ENCODE peak calls at places on chromosomes 2 and 18, in five cellular contexts. Q is SK-N-SH, K is HepG2, A is GM12878, L is K562. X is an unnamed sample.

GRCh38 chr2:62874881-62875383 is 169.4 kb downstream of the EHBP1 start:
- DNase-seq in K (no peak), Q (no peak), A (no peak), L (no peak), X (no peak)

GRCh38 chr2:120473522-120474271 is 127.8 kb downstream of the INHBB start:
- DNase-seq in Q (no peak), A (no peak), K (peak; percentile 61), L (no peak), X (no peak)

GRCh38 chr2:187078297-187078696 is 229.3 kb upstream of the ZSWIM2 start:
- DNase-seq in L (no peak), K (peak; percentile 23), Q (no peak), A (no peak), X (no peak)

GRCh38 chr18:24068945-24069693 is 54.6 kb downstream of the TTC39C start:
- DNase-seq in K (no peak), L (no peak), A (no peak), Q (no peak), X (no peak)

GRCh38 chr2:120741514-120742448 is 6.1 kb downstream of the GLI2 start:
- DNase-seq in Q (peak; percentile 68), K (no peak), A (no peak), L (no peak), X (no peak)

GRCh38 chr2:160392201-160392600 is 101.4 kb downstream of the RBMS1 start:
- DNase-seq in A (no peak), L (no peak), K (no peak), Q (no peak), X (no peak)

GRCh38 chr2:207484444-207485391 is 45.0 kb upstream of the CREB1 start:
- DNase-seq in L (no peak), K (no peak), Q (no peak), A (no peak), X (no peak)

GRCh38 chr2:239715202-239715601 is 309.9 kb downstream of the NDUFA10 start:
- DNase-seq in A (no peak), Q (no peak), L (no peak), K (no peak), X (no peak)

GRCh38 chr2:71592181-71592711 is 138.9 kb downstream of the DYSF start:
- DNase-seq in A (no peak), L (no peak), Q (no peak), K (no peak), X (no peak)

GRCh38 chr18:69401475-69402218 is 959 bp downstream of the DOK6 start:
- DNase-seq in L (no peak), A (no peak), K (no peak), Q (peak; percentile 65), X (no peak)

GRCh38 chr2:217735899-217736298 is 266.9 kb downstream of the TNS1 start:
- DNase-seq in L (no peak), Q (no peak), A (no peak), K (no peak), X (no peak)

GRCh38 chr2:218005028-218005427 is 2.2 kb upstream of the TNS1 start:
- DNase-seq in A (no peak), L (no peak), K (no peak), Q (no peak), X (no peak)

GRCh38 chr2:142495141-142495540 is 364.3 kb upstream of the LRP1B start:
- DNase-seq in K (no peak), Q (no peak), L (no peak), A (no peak), X (no peak)

GRCh38 chr18:58649966-58650816 is 21.1 kb upstream of the MALT1 start:
- DNase-seq in Q (no peak), L (no peak), A (peak; percentile 80), K (no peak), X (peak; percentile 19)

GRCh38 chr2:18474690-18475089 is 85.8 kb downstream of the RDH14 start:
- DNase-seq in K (no peak), Q (no peak), L (no peak), A (no peak), X (no peak)

GRCh38 chr2:234911271-234911670 is 40.5 kb upstream of the SH3BP4 start:
- DNase-seq in A (no peak), Q (no peak), K (no peak), L (no peak), X (no peak)

GRCh38 chr2:112674229-112674628 is 28.5 kb downstream of the SLC20A1 start:
- DNase-seq in A (no peak), L (no peak), K (no peak), Q (no peak), X (peak; percentile 93)

GRCh38 chr2:229363126-229363814 is 92.2 kb upstream of the PID1 start:
- DNase-seq in Q (no peak), L (no peak), K (no peak), A (no peak), X (no peak)

GRCh38 chr2:219418570-219419189 is 503 bp downstream of the DES start:
- DNase-seq in L (no peak), A (no peak), Q (no peak), K (no peak), X (no peak)

GRCh38 chr2:62383843-62384242 is 122.2 kb downstream of the TMEM17 start:
- DNase-seq in Q (no peak), K (no peak), A (no peak), L (no peak), X (no peak)

GRCh38 chr18:2515908-2516625 is 55.2 kb downstream of the METTL4 start:
- DNase-seq in Q (no peak), L (no peak), K (peak; percentile 3), A (no peak), X (peak; percentile 87)

GRCh38 chr2:99707592-99707991 is 217.8 kb upstream of the REV1 start:
- DNase-seq in L (no peak), K (no peak), Q (no peak), A (no peak), X (no peak)

GRCh38 chr2:10120158-10120937 is 2.2 kb upstream of the RRM2 start:
- DNase-seq in L (peak; percentile 94), A (peak; percentile 83), Q (peak; percentile 98), K (peak; percentile 98), X (peak; percentile 94)

GRCh38 chr2:136131961-136132839 is 14.3 kb upstream of the CXCR4 start:
- DNase-seq in Q (no peak), L (no peak), K (no peak), A (peak; percentile 97), X (no peak)

GRCh38 chr2:99442837-99443236 is 47.0 kb downstream of the REV1 start:
- DNase-seq in A (no peak), L (no peak), Q (no peak), K (no peak), X (no peak)

GRCh38 chr2:219552382-219553167 is 8.7 kb downstream of the TMEM198 start:
- DNase-seq in L (peak; percentile 83), K (peak; percentile 79), Q (peak; percentile 96), A (no peak), X (peak; percentile 45)

GRCh38 chr2:121075006-121075545 is 209.9 kb downstream of the TFCP2L1 start:
- DNase-seq in Q (peak; percentile 80), K (no peak), A (peak; percentile 5), L (peak; percentile 83), X (peak; percentile 6)

GRCh38 chr2:195677884-195678283 is 20.9 kb downstream of the SLC39A10 start:
- DNase-seq in L (no peak), K (no peak), Q (no peak), A (no peak), X (no peak)

GRCh38 chr2:137659616-137660015 is 304.7 kb upstream of the HNMT start:
- DNase-seq in A (no peak), Q (peak; percentile 10), K (peak; percentile 12), L (no peak), X (no peak)

GRCh38 chr2:148812306-148812705 is 62.7 kb upstream of the KIF5C start:
- DNase-seq in K (no peak), L (no peak), A (no peak), Q (peak; percentile 25), X (no peak)

GRCh38 chr18:7757175-7757574 is 190.1 kb downstream of the PTPRM start:
- DNase-seq in K (no peak), Q (no peak), L (no peak), A (no peak), X (no peak)

GRCh38 chr2:44135771-44136170 is 32.9 kb upstream of the PPM1B start:
- DNase-seq in L (no peak), K (no peak), A (no peak), Q (no peak), X (no peak)

GRCh38 chr18:23526516-23527063 is 23.3 kb downstream of the RMC1 start:
- DNase-seq in K (no peak), A (no peak), L (no peak), Q (no peak), X (no peak)

GRCh38 chr18:11909597-11910026 is 1.5 kb upstream of the MPPE1 start:
- DNase-seq in L (no peak), A (no peak), K (peak; percentile 26), Q (no peak), X (peak; percentile 34)

GRCh38 chr2:173126819-173127218 is 51.2 kb downstream of the MAP3K20 start:
- DNase-seq in A (no peak), K (no peak), Q (no peak), L (no peak), X (no peak)

GRCh38 chr2:170505631-170506270 is 209.4 kb upstream of the SP5 start:
- DNase-seq in Q (no peak), K (no peak), L (no peak), A (no peak), X (no peak)
- H3K27ac ChIP-seq in Q (no peak overlapping the region), K (no peak overlapping the region), L (no peak overlapping the region), A (no peak overlapping the region), X (no peak overlapping the region)

GRCh38 chr2:241818943-241819270 is 9.9 kb downstream of the NEU4 start:
- DNase-seq in Q (no peak), A (no peak), L (no peak), K (peak; percentile 97), X (no peak)

GRCh38 chr2:241818229-241818942 is 9.4 kb downstream of the NEU4 start:
- DNase-seq in L (no peak), A (no peak), Q (no peak), K (no peak), X (no peak)

GRCh38 chr2:241821460-241822263 is 12.7 kb downstream of the NEU4 start:
- DNase-seq in L (no peak), Q (no peak), K (no peak), A (no peak), X (no peak)

GRCh38 chr2:241820625-241821384 is 11.8 kb downstream of the NEU4 start:
- DNase-seq in L (no peak), A (no peak), K (no peak), Q (peak; percentile 50), X (no peak)

GRCh38 chr2:241822264-241822623 is 13.3 kb downstream of the NEU4 start:
- DNase-seq in L (no peak), Q (no peak), A (no peak), K (no peak), X (no peak)
- TF ChIP-seq REST in L (no peak), Q (no peak), A (no peak), K (no peak), X (no peak)

GRCh38 chr2:2083113-2083757 is 247.8 kb downstream of the MYT1L start:
- DNase-seq in L (no peak), K (no peak), A (no peak), Q (no peak), X (no peak)
- TF ChIP-seq GABPA in L (no peak), K (no peak), A (no peak), Q (no peak), X (no peak)

DNA sequence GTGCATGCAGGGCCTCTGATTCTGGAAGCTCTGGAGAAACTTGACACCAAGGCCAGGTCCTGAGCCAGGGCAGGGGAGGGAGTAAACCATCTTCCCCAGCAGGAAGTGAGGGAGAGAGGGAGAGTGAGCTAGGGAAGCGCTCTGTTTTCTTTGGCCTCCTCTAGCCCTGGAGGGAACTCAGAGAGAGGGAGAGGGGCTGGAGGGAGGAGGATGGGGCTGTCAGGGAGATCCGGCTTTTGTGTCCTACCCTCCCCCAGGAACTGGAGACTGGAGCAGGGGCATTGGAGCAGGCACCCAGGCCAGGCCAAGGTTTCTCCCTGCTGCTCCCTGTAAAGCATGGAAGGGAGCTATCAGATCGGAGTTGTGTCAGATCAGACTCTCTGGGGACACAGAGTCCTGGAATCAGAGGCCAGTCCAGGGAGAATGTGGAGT is 22.7 kb upstream of the PKDCC start:
- DNase-seq in L (no peak), Q (peak; percentile 74), K (no peak), A (no peak), X (no peak)
- H3K27ac ChIP-seq in L (no peak overlapping the region), Q (peak overlapping the region; percentile 45), K (no peak overlapping the region), A (no peak overlapping the region), X (no peak overlapping the region)